ENCODE peak calls at places on chromosome 7, in eight cellular contexts. S is right lobe of liver, R is stomach, J is IMR-90, Z is brain microvascular endothelial cell, N is psoas muscle, U is uterus, Q is tibial artery. O is an unnamed sample.

GRCh38 chr7:84263106-84263505 is 68.5 kb upstream of the SEMA3A start:
- DNase-seq in S (no peak), R (no peak), J (no peak), Z (no peak), N (no peak), U (no peak), Q (no peak), O (no peak)

GRCh38 chr7:64755881-64756280 is 38.3 kb upstream of the ZNF138 start:
- DNase-seq in S (no peak), R (no peak), J (no peak), Z (no peak), N (no peak), U (no peak), Q (no peak), O (no peak)

GRCh38 chr7:148806187-148806586 is 77.9 kb downstream of the EZH2 start:
- DNase-seq in S (no peak), R (no peak), J (no peak), Z (no peak), N (no peak), U (no peak), Q (no peak), O (no peak)

GRCh38 chr7:143245123-143245522 is 18.1 kb upstream of the GSTK1 start:
- DNase-seq in S (no peak), R (no peak), J (peak; percentile 39), Z (no peak), N (no peak), U (no peak), Q (no peak), O (no peak)

GRCh38 chr7:92255308-92255707 is 9.5 kb downstream of the ANKIB1 start:
- DNase-seq in S (no peak), R (no peak), J (peak; percentile 93), Z (peak; percentile 89), N (no peak), U (no peak), Q (peak; percentile 43), O (no peak)

GRCh38 chr7:122429926-122430325 is 125.4 kb upstream of the FEZF1 start:
- DNase-seq in S (no peak), R (no peak), J (no peak), Z (no peak), N (no peak), U (no peak), Q (no peak), O (no peak)

GRCh38 chr7:36153571-36154097 is 580 bp downstream of the EEPD1 start:
- DNase-seq in S (peak; percentile 72), R (no peak), J (no peak), Z (no peak), N (no peak), U (peak; percentile 29), Q (peak; percentile 38), O (no peak)

GRCh38 chr7:37371755-37372154 is 76.9 kb downstream of the ELMO1 start:
- DNase-seq in S (no peak), R (no peak), J (no peak), Z (no peak), N (no peak), U (no peak), Q (no peak), O (no peak)

GRCh38 chr7:93960986-93961385 is 39.5 kb downstream of the GNG11 start:
- DNase-seq in S (no peak), R (no peak), J (no peak), Z (no peak), N (no peak), U (no peak), Q (no peak), O (no peak)

GRCh38 chr7:107854454-107854853 is 36.5 kb upstream of the DLD start:
- DNase-seq in S (no peak), R (no peak), J (no peak), Z (no peak), N (no peak), U (no peak), Q (no peak), O (no peak)

GRCh38 chr7:47170516-47170915 is 411.4 kb downstream of the TNS3 start:
- DNase-seq in S (no peak), R (no peak), J (peak; percentile 29), Z (peak; percentile 5), N (no peak), U (no peak), Q (no peak), O (no peak)

GRCh38 chr7:1458676-1459511 is at the start of gene MICALL2:
- DNase-seq in S (peak; percentile 71), R (peak; percentile 87), J (peak; percentile 85), Z (peak; percentile 85), N (peak; percentile 90), U (peak; percentile 86), Q (peak; percentile 85), O (peak; percentile 92)

GRCh38 chr7:1455955-1456354 is 3.3 kb downstream of the MICALL2 start:
- DNase-seq in S (no peak), R (no peak), J (no peak), Z (no peak), N (no peak), U (no peak), Q (no peak), O (no peak)

GRCh38 chr7:1455241-1455939 is 3.9 kb downstream of the MICALL2 start:
- DNase-seq in S (peak; percentile 92), R (peak; percentile 95), J (no peak), Z (no peak), N (no peak), U (no peak), Q (no peak), O (peak; percentile 87)

GRCh38 chr7:1457949-1458675 is 1.2 kb downstream of the MICALL2 start:
- DNase-seq in S (no peak), R (no peak), J (no peak), Z (no peak), N (no peak), U (no peak), Q (no peak), O (no peak)

GRCh38 chr7:1457059-1457948 is 2.0 kb downstream of the MICALL2 start:
- DNase-seq in S (no peak), R (no peak), J (no peak), Z (no peak), N (no peak), U (no peak), Q (no peak), O (no peak)
- H3K27ac ChIP-seq in S (no peak overlapping the region), R (peak overlapping the region; percentile 96), J (peak overlapping the region; percentile 1), Z (no peak overlapping the region), N (no peak overlapping the region), U (no peak overlapping the region), Q (peak overlapping the region; percentile 92), O (peak overlapping the region; percentile 94)

GRCh38 chr7:141738592-141739013 is 445 bp downstream of the SSBP1 start:
- DNase-seq in S (no peak), R (no peak), J (no peak), Z (no peak), N (no peak), U (no peak), Q (no peak), O (no peak)
- TF ChIP-seq CTCF in S (no peak), R (no peak), J (peak; percentile 12), Z (peak; percentile 52), N (no peak), U (no peak), Q (no peak), O (no peak)

GRCh38 chr7:129055861-129056464 is 1.1 kb upstream of the TNPO3 start:
- DNase-seq in S (no peak), R (no peak), J (no peak), Z (no peak), N (no peak), U (no peak), Q (no peak), O (no peak)

GRCh38 chr7:129055294-129055816 is 444 bp upstream of the TNPO3 start:
- DNase-seq in S (no peak), R (no peak), J (no peak), Z (no peak), N (no peak), U (no peak), Q (no peak), O (no peak)

GRCh38 chr7:129052441-129052840 is 2.5 kb downstream of the TNPO3 start:
- DNase-seq in S (no peak), R (no peak), J (no peak), Z (no peak), N (no peak), U (no peak), Q (no peak), O (no peak)

GRCh38 chr7:129054438-129055293 is at the start of gene TNPO3:
- DNase-seq in S (peak; percentile 94), R (peak; percentile 95), J (peak; percentile 88), Z (peak; percentile 84), N (peak; percentile 95), U (peak; percentile 94), Q (peak; percentile 91), O (peak; percentile 91)

DNA sequence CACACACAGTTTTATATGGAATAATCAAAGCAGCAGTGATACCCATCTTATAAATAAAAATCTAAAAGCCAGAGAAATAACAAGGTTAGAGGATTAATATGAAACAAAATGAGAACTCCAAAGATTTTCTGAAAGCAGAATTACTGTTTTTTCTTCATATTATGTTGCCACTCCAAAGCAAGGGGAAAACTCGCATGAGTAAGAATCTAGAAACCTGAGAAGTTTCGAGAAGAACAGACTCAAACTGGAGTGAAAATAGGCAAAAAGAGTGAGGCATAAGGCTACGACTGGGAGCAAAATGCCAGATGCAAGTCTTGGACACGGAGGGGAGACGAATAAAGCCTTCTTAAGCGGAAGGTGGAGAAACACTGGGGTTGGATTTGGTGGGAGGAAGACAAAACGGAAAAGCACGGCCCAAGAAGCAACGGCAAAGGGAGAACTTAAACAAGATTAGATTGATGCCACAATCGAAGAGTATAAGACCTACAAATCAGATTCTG is 923 bp downstream of the TNPO3 start:
- DNase-seq in S (no peak), R (no peak), J (peak; percentile 32), Z (no peak), N (no peak), U (no peak), Q (no peak), O (no peak)
- H3K27ac ChIP-seq in S (peak overlapping the region; percentile 97), R (peak overlapping the region; percentile 93), J (peak overlapping the region; percentile 84), Z (peak overlapping the region; percentile 87), N (peak overlapping the region; percentile 99), U (peak overlapping the region; percentile 95), Q (peak overlapping the region; percentile 92), O (peak overlapping the region; percentile 98)

DNA sequence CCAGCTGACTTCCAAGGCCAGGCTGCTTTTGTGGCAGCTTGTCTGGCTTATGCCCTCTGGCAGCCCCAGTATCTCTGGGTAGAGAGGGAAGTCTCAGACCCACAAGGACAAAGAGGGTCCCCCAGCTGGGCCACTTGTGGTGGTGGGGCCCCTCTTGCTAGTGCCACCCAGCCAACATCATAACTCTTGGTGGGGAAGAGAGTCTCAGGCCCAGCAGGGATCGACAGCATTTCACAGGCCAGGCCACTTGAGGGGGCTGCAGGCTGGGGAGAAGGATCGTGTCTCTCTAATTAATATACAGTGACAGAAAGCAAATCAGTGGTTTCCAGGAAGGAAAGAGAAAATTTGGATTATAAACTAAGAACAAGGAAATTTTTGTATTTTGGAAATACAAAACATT is 76.0 kb downstream of the TYW1B start:
- DNase-seq in S (no peak), R (no peak), J (no peak), Z (no peak), N (no peak), U (no peak), Q (no peak), O (no peak)
- TF ChIP-seq CTCF in S (no peak), R (no peak), J (peak; percentile 10), Z (peak; percentile 49), N (no peak), U (no peak), Q (no peak), O (no peak)

GRCh38 chr7:158821173-158822021 is 7.9 kb downstream of the ESYT2 start:
- DNase-seq in S (no peak), R (no peak), J (peak; percentile 75), Z (peak; percentile 79), N (peak; percentile 15), U (no peak), Q (no peak), O (peak; percentile 68)
- H3K27ac ChIP-seq in S (no peak overlapping the region), R (peak overlapping the region; percentile 58), J (peak overlapping the region; percentile 36), Z (peak overlapping the region; percentile 99), N (peak overlapping the region; percentile 71), U (peak overlapping the region; percentile 55), Q (peak overlapping the region; percentile 61), O (peak overlapping the region; percentile 99)